ENCODE peak calls at places on chromosomes 2 and 18, in nine cellular contexts. B is foreskin fibroblast, M is endodermal cell, A is brain microvascular endothelial cell, X is Peyer's patch, Q is mammary epithelial cell, K is left ventricle myocardium inferior, R is psoas muscle, I is fibroblast of lung. E is an unnamed sample.

GRCh38 chr2:6881516-6881915 is 3.9 kb downstream of the RSAD2 start:
- DNase-seq in B (no peak), Q (no peak), A (no peak), M (no peak), K (no peak), I (no peak), R (no peak), X (no peak), E (no peak)

GRCh38 chr2:193482557-193482956 is 1287.8 kb upstream of the TMEFF2 start:
- DNase-seq in I (no peak), X (no peak), Q (no peak), A (no peak), K (no peak), R (no peak), B (no peak), M (no peak), E (no peak)

GRCh38 chr2:130380096-130380934 is 24.5 kb downstream of the PTPN18 start:
- DNase-seq in M (no peak), R (no peak), Q (no peak), I (no peak), X (no peak), A (peak), K (no peak), B (no peak), E (no peak)

GRCh38 chr2:111188681-111189080 is 68.0 kb downstream of the BCL2L11 start:
- DNase-seq in X (no peak), Q (no peak), M (peak), A (no peak), B (no peak), K (no peak), I (no peak), R (no peak), E (no peak)

GRCh38 chr2:10471046-10471571 is 23.0 kb upstream of the ODC1 start:
- DNase-seq in K (no peak), M (peak), X (no peak), I (no peak), B (no peak), A (no peak), R (no peak), Q (no peak), E (no peak)

GRCh38 chr2:29220506-29221270 is 105.5 kb downstream of the CLIP4 start:
- DNase-seq in M (no peak), K (no peak), X (no peak), R (no peak), A (no peak), I (no peak), B (no peak), Q (no peak), E (no peak)

GRCh38 chr2:36967236-36967876 is 1.0 kb upstream of the STRN start:
- DNase-seq in Q (peak), B (no peak), I (no peak), M (no peak), X (no peak), R (no peak), K (no peak), A (no peak), E (no peak)

GRCh38 chr2:240803191-240803590 is 16.8 kb downstream of the KIF1A start:
- DNase-seq in R (no peak), Q (no peak), M (no peak), K (peak), X (no peak), A (no peak), I (no peak), B (no peak), E (no peak)

GRCh38 chr2:19538411-19538963 is 180.1 kb upstream of the OSR1 start:
- DNase-seq in I (peak), R (no peak), Q (peak), M (no peak), X (no peak), A (peak), B (peak), K (no peak), E (peak)

GRCh38 chr2:5391361-5391760 is 300.8 kb upstream of the SOX11 start:
- DNase-seq in K (peak), A (no peak), M (no peak), B (no peak), X (no peak), R (no peak), Q (no peak), I (no peak), E (no peak)

GRCh38 chr2:33378551-33379220 is 97.8 kb upstream of the RASGRP3 start:
- DNase-seq in X (no peak), K (no peak), M (no peak), B (peak), I (peak), R (no peak), Q (peak), A (no peak), E (no peak)

GRCh38 chr2:73933194-73933593 is 6.5 kb downstream of the DGUOK start:
- DNase-seq in I (peak), M (no peak), Q (peak), X (no peak), R (no peak), K (no peak), B (no peak), A (no peak), E (no peak)

GRCh38 chr18:32473325-32473724 is 2.6 kb upstream of the GAREM1 start:
- DNase-seq in B (no peak), I (no peak), Q (no peak), X (no peak), A (no peak), R (no peak), K (no peak), M (no peak), E (no peak)

GRCh38 chr2:228103379-228103778 is 78.1 kb downstream of the SPHKAP start:
- DNase-seq in R (no peak), A (no peak), X (no peak), B (no peak), K (no peak), I (no peak), Q (no peak), M (no peak), E (no peak)

GRCh38 chr2:61759718-61760117 is 94.1 kb downstream of the FAM161A start:
- DNase-seq in R (no peak), A (peak), I (peak), X (no peak), Q (peak), B (peak), M (no peak), K (no peak), E (peak)

DNA sequence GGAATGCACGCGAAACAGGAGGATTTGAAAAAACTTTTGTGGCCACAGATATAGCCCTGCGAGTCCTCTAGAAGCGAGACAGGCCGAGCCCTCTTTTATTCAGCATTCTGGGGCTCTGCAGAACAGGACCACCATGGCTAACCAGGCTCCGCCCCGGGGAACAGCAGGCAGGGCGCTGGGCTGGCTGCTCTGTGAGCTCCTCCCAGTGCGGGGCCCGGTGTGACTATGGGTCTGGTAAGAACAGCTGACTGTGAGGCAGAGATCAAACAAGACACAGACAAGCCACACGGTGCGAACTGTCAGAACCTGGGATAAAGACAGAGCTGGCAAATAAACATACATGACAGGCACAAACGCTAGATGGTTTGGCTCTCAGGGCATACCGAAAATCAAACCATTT is 15.5 kb downstream of the PXDN start:
- DNase-seq in B (peak), K (peak), M (peak), Q (no peak), R (peak), I (peak), X (peak), A (no peak), E (peak)
- H3K4me3 ChIP-seq in B (no peak), K (peak), M (no peak), Q (no peak), R (no peak), I (no peak), X (no peak), A (no peak), E (peak)

GRCh38 chr2:150167711-150168110 is 319.8 kb downstream of the RND3 start:
- DNase-seq in B (peak), K (no peak), M (no peak), R (no peak), A (peak), Q (peak), I (peak), X (no peak), E (peak)
- TF ChIP-seq CTCF in B (no peak), K (no peak), M (no peak), R (no peak), A (no peak), Q (no peak), I (no peak), X (no peak), E (no peak)

GRCh38 chr2:141055526-141055925 is 1075.3 kb downstream of the LRP1B start:
- DNase-seq in K (no peak), I (peak), Q (peak), X (no peak), B (peak), A (peak), R (no peak), M (no peak), E (no peak)
- H3K4me3 ChIP-seq in K (no peak), I (no peak), Q (no peak), X (no peak), B (no peak), A (no peak), R (no peak), M (no peak), E (no peak)

GRCh38 chr2:237956402-237956736 is 10.4 kb upstream of the UBE2F start:
- DNase-seq in M (no peak), X (no peak), A (no peak), R (no peak), B (no peak), Q (no peak), I (no peak), K (no peak), E (no peak)
- TF ChIP-seq CTCF in M (peak), X (no peak), A (no peak), R (no peak), B (no peak), Q (no peak), I (no peak), K (no peak), E (no peak)

GRCh38 chr2:39469807-39470206 is 32.7 kb upstream of the MAP4K3 start:
- DNase-seq in K (no peak), B (peak), Q (peak), A (peak), R (no peak), M (peak), I (peak), X (peak), E (peak)
- H3K4me3 ChIP-seq in K (peak), B (no peak), Q (no peak), A (no peak), R (no peak), M (no peak), I (no peak), X (no peak), E (no peak)

GRCh38 chr2:52818958-52819357 is 948.6 kb upstream of the CHAC2 start:
- DNase-seq in I (no peak), B (no peak), M (no peak), Q (no peak), X (no peak), R (no peak), K (no peak), A (no peak), E (no peak)

GRCh38 chr2:52821631-52822030 is 946.0 kb upstream of the CHAC2 start:
- DNase-seq in A (no peak), B (no peak), K (no peak), M (no peak), I (peak), X (no peak), R (no peak), Q (peak), E (no peak)
- TF ChIP-seq CTCF in A (peak), B (no peak), K (no peak), M (peak), I (no peak), X (no peak), R (no peak), Q (no peak), E (no peak)

GRCh38 chr2:173264603-173265366 is 89.9 kb upstream of the CDCA7 start:
- DNase-seq in Q (no peak), R (no peak), I (no peak), B (no peak), M (peak), A (no peak), K (no peak), X (peak), E (no peak)
- H3K4me3 ChIP-seq in Q (no peak), R (no peak), I (no peak), B (no peak), M (no peak), A (no peak), K (no peak), X (no peak), E (no peak)

DNA sequence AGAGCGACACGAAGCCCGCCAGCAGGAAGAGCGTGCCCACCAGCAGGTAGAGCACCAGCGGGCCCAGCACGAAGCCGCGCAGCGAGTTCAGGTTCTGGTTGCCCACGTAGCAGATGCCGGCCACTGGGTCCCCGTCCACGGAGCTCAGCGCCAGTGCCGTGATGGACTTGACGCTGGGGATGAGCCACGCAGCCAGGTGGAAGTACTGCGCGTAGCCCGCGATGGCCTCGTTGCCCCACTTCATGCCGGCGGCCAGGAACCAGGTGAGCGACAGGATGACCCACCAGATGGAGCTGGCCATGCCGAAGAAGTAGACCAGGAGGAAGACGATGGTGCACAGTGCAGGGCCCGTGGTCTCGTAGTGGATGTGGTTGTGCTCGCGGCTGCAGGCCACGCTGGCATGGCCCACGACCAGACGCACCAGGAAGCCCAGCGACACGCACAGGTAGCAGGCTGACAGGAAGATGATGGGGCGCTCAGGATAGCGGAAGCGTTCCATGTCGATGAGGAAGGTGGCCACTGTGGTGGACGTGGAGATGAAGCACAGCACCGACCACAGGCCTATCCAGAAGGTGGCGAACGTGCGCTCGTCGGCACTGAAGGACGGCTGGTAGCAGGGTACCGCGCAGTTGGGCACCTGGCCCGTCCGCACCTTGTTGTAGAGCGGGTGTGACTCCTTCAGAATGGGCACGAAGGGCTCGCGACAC is 2.1 kb downstream of the FZD5 start:
- DNase-seq in Q (peak), R (peak), M (peak), A (no peak), X (no peak), K (peak), B (peak), I (peak), E (no peak)
- TF ChIP-seq CTCF in Q (peak), R (peak), M (peak), A (peak), X (no peak), K (peak), B (peak), I (peak), E (peak)